ENCODE peak calls at places on chromosomes 3 and 15, in five cellular contexts. A, C, G, D and I are unnamed samples.

GRCh38 chr3:35707904-35708303 is 68.6 kb downstream of the ARPP21 start:
- DNase-seq in A (no peak), C (no peak), G (no peak), D (peak), I (no peak)

GRCh38 chr15:67892559-67893377 is 52.9 kb upstream of the RNU6-1 start:
- DNase-seq in A (no peak), C (no peak), G (no peak), D (peak), I (no peak)

GRCh38 chr3:195394700-195395099 is 48.1 kb downstream of the ACAP2 start:
- DNase-seq in A (no peak), C (no peak), G (no peak), D (no peak), I (no peak)

GRCh38 chr3:131261137-131261536 is 120.4 kb upstream of the NUDT16 start:
- DNase-seq in A (no peak), C (no peak), G (no peak), D (no peak), I (no peak)

GRCh38 chr15:56996746-56997470 is 78.5 kb downstream of the TCF12 start:
- DNase-seq in A (no peak), C (no peak), G (no peak), D (peak), I (no peak)

GRCh38 chr3:32707026-32707370 is 22.0 kb downstream of the CNOT10 start:
- DNase-seq in A (no peak), C (no peak), G (no peak), D (no peak), I (no peak)

GRCh38 chr3:189233225-189233858 is 61.6 kb downstream of the TPRG1 start:
- DNase-seq in A (peak), C (peak), G (no peak), D (peak), I (peak)

GRCh38 chr3:123335007-123335670 is 113.8 kb downstream of the ADCY5 start:
- DNase-seq in A (no peak), C (no peak), G (no peak), D (no peak), I (no peak)

GRCh38 chr3:32531010-32531647 is 28.5 kb upstream of the CMTM6 start:
- DNase-seq in A (no peak), C (no peak), G (no peak), D (no peak), I (no peak)